ENCODE peak calls at places on chromosomes 7 and 10, in five cellular contexts. J, H, B, T and O are unnamed samples. For H3K4me1 and H3K36me3, the result is how much of the 10 kb centered on the place peaks cover.

GRCh38 chr7:77765906-77766800 is 32.1 kb downstream of the TMEM60 start:
- DNase-seq in T (no peak), J (peak), H (peak), B (no peak), O (no peak)

GRCh38 chr7:29993169-29993568 is 3.6 kb upstream of the SCRN1 start:
- DNase-seq in J (no peak), T (no peak), B (no peak), H (no peak), O (no peak)

GRCh38 chr7:129561677-129562424 is 49.7 kb upstream of the NRF1 start:
- DNase-seq in H (no peak), B (no peak), T (no peak), J (no peak), O (no peak)

GRCh38 chr7:132614428-132615076 is 38.3 kb upstream of the PLXNA4 start:
- DNase-seq in T (peak), J (no peak), H (peak), B (peak), O (peak)

GRCh38 chr7:35513828-35514227 is 181.1 kb downstream of the HERPUD2 start:
- DNase-seq in J (no peak), H (no peak), B (no peak), T (no peak), O (no peak)

GRCh38 chr7:107559864-107560263 is 3.9 kb downstream of the COG5 start:
- DNase-seq in J (peak), T (no peak), H (peak), B (no peak), O (no peak)

GRCh38 chr10:55550241-55550640 is 749.2 kb upstream of the PCDH15 start:
- DNase-seq in T (no peak), J (no peak), B (no peak), H (peak), O (no peak)

GRCh38 chr7:99000196-99000903 is 122.0 kb downstream of the TRRAP start:
- DNase-seq in B (no peak), T (no peak), H (no peak), J (no peak), O (no peak)

GRCh38 chr10:96306516-96306915 is 2.3 kb downstream of the DNTT start:
- DNase-seq in H (no peak), B (peak), J (no peak), T (peak), O (peak)

GRCh38 chr7:47531584-47532492 is 50.1 kb downstream of the TNS3 start:
- DNase-seq in B (no peak), T (no peak), J (no peak), H (no peak), O (no peak)

GRCh38 chr7:30908681-30909080 is 3.0 kb upstream of the AQP1 start:
- DNase-seq in T (no peak), H (no peak), J (no peak), B (peak), O (no peak)

GRCh38 chr10:12980080-12980656 is 21.3 kb downstream of the CCDC3 start:
- DNase-seq in J (no peak), B (no peak), T (no peak), H (no peak), O (no peak)

GRCh38 chr10:112435013-112435619 is 11.6 kb downstream of the ZDHHC6 start:
- DNase-seq in H (peak), T (no peak), B (no peak), J (peak), O (no peak)

GRCh38 chr10:91201213-91201996 is 19.1 kb upstream of the PCGF5 start:
- DNase-seq in H (no peak), T (no peak), B (no peak), J (no peak), O (no peak)

GRCh38 chr10:4385491-4385890 is 440.5 kb upstream of the AKR1E2 start:
- DNase-seq in H (no peak), B (no peak), T (no peak), J (no peak), O (no peak)

GRCh38 chr10:66786705-66787104 is 139.1 kb upstream of the LRRTM3 start:
- DNase-seq in J (no peak), T (no peak), H (peak), B (no peak), O (no peak)

GRCh38 chr7:140364819-140365218 is 33.5 kb downstream of the SLC37A3 start:
- DNase-seq in T (no peak), J (no peak), B (no peak), H (no peak), O (no peak)

GRCh38 chr10:99533496-99534455 is 1.0 kb downstream of the NKX2-3 start:
- DNase-seq in J (no peak), T (no peak), B (no peak), H (no peak), O (no peak)
- H3K4me1 ChIP-seq in J (under half), T (under half), B (half or more), H (under half), O (under half)

DNA sequence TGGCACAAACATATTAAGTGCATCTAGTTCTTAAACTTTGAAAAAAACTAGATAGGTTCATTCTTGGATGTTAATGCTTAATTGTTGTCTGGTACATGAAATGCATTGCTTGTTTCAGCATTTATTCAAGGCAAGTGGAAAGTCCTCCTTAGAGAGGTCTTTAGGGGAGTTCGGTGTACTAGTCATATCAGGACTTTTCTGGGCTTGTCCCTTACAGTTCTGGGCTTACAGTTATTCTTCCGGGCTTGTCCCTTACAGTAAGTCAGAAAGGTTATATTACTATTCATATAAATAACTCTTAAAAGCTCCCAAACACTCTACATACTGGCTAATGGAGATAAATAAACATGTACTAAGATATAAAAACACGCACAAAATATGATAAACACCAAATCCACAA is 61.6 kb upstream of the MRLN start:
- DNase-seq in B (no peak), T (no peak), J (no peak), H (no peak), O (no peak)
- H3K36me3 ChIP-seq in B (under half), T (under half), J (under half), H (under half), O (under half)

GRCh38 chr7:479115-479947 is 40.3 kb downstream of the PDGFA start:
- DNase-seq in H (no peak), B (peak), J (peak), T (no peak), O (peak)

GRCh38 chr7:475951-476441 is 43.6 kb downstream of the PDGFA start:
- DNase-seq in J (no peak), H (no peak), B (peak), T (no peak), O (peak)

GRCh38 chr7:479948-480499 is 39.6 kb downstream of the PDGFA start:
- DNase-seq in J (no peak), T (no peak), H (no peak), B (peak), O (peak)

GRCh38 chr7:476736-477360 is 42.8 kb downstream of the PDGFA start:
- DNase-seq in T (no peak), B (peak), H (no peak), J (no peak), O (peak)

DNA sequence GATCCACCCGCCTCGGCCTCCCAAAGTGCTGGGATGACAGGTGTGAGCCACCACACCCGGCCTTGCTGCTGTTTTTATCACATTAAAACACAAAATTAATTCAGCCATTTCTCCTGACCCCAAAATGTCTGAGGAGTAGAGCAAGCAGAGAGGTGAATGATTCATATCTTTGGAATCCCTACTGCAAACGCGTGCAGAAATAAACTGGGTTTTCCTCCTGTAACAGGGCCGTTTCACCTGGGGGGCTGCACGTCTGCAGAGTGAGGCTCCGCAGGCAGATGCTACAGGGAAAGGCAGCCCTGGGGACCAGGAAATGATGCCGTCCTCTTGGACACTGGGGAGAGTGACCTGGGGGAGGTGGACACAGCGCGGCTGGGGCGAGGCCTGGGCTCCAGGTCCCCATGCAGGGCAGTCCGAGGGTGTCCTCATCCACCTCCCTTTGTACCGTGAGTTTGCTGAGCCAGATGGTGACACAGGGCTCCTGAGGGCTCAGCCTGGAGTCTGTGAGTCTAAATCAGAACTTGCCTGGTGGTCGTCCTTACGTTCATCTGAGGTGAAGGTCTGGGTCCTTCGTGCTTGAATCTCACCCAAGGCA is 41.9 kb downstream of the PDGFA start:
- DNase-seq in J (peak), B (no peak), H (no peak), T (no peak), O (peak)
- H3K4me1 ChIP-seq in J (under half), B (under half), H (under half), T (under half), O (under half)

GRCh38 chr10:994836-995558 is 6.8 kb downstream of the GTPBP4 start:
- DNase-seq in J (no peak), H (no peak), T (no peak), B (no peak), O (no peak)
- H3K36me3 ChIP-seq in J (half or more), H (under half), T (half or more), B (half or more), O (under half)

DNA sequence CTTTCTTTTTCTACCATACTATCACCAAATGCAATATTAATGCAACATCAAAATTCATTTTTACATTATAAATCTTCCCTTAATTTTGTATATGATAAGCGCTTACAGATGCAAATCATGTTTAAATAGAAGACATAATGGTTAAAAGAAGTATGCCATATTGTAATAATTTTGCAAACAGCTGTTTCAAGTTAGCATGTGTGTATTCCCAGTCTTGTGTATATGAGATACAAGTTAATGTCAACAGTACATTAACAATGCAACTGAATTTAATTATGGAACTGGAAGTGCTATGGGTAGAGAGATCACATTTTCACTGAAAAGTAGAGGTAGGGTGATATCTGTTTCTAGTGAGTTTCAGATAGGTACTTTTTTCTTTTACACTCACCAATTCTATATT is 24.5 kb upstream of the WNT16 start:
- DNase-seq in B (no peak), H (peak), T (no peak), J (peak), O (no peak)
- H3K4me1 ChIP-seq in B (under half), H (under half), T (under half), J (under half), O (under half)

DNA sequence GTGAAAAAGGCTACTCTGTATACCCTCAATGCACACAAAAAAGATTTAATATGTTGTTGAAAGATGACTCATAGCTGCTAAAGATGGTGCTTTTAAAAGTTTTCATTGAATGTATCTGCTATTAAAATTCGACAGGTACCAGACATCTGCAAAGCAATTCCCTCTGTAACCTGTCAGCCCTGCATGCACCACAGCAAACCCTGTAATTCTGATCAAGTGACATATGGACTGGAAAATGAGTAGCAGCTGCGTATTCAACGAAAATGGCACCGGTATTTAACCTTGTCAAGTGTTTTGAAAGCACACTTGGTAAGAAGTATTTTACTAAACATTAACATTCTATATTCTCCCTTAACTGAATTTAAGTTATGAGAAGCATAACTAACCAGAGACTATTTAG is 58.2 kb upstream of the PTPRN2 start:
- DNase-seq in H (no peak), B (no peak), J (no peak), T (no peak), O (no peak)
- H3K36me3 ChIP-seq in H (under half), B (under half), J (under half), T (under half), O (under half)

GRCh38 chr10:103762924-103763323 is 92.5 kb downstream of the SH3PXD2A start:
- DNase-seq in T (no peak), B (no peak), J (no peak), H (no peak), O (no peak)
- H3K4me1 ChIP-seq in T (half or more), B (half or more), J (under half), H (under half), O (under half)

GRCh38 chr10:131735577-131735976 is 165.2 kb upstream of the PPP2R2D start:
- DNase-seq in B (no peak), J (no peak), T (no peak), H (no peak), O (peak)
- H3K36me3 ChIP-seq in B (under half), J (under half), T (under half), H (under half), O (under half)

GRCh38 chr10:71635867-71636266 is 83.7 kb downstream of the C10orf105 start:
- DNase-seq in T (no peak), H (no peak), J (no peak), B (no peak), O (no peak)

GRCh38 chr10:71638087-71638576 is 81.4 kb downstream of the C10orf105 start:
- DNase-seq in T (no peak), H (no peak), B (no peak), J (no peak), O (no peak)

GRCh38 chr10:71636588-71636987 is 83.0 kb downstream of the C10orf105 start:
- DNase-seq in J (no peak), T (no peak), H (no peak), B (no peak), O (no peak)

GRCh38 chr10:71638577-71639411 is 80.8 kb downstream of the C10orf105 start:
- DNase-seq in H (no peak), B (no peak), J (no peak), T (no peak), O (no peak)

GRCh38 chr10:71637305-71637704 is 82.3 kb downstream of the C10orf105 start:
- DNase-seq in H (no peak), T (no peak), J (no peak), B (no peak), O (no peak)
- H3K4me1 ChIP-seq in H (under half), T (under half), J (under half), B (under half), O (under half)